ENCODE peak calls at places on chromosomes 5 and 9, in seven cellular contexts. H is progenitor cell of endocrine pancreas, U is astrocyte of the spinal cord, I is BE2C, Q is body of pancreas, S is HFF-Myc, J is fibroblast of pulmonary artery. G is an unnamed sample.

GRCh38 chr5:116404001-116404400 is 170.6 kb downstream of the SEMA6A start:
- DNase-seq in I (no peak), U (no peak), H (no peak), J (no peak), S (no peak), Q (no peak), G (no peak)

GRCh38 chr5:153543288-153543687 is 52.8 kb downstream of the GRIA1 start:
- DNase-seq in U (no peak), Q (no peak), H (no peak), J (peak), I (no peak), S (no peak), G (no peak)

GRCh38 chr9:98706651-98707103 is 2.1 kb downstream of the GABBR2 start:
- DNase-seq in Q (no peak), I (no peak), H (no peak), U (no peak), J (peak), S (no peak), G (no peak)

GRCh38 chr5:55407984-55408383 is 100.2 kb downstream of the MTREX start:
- DNase-seq in S (no peak), I (no peak), Q (no peak), J (no peak), U (no peak), H (no peak), G (no peak)

GRCh38 chr5:143896981-143897380 is 85.0 kb downstream of the HMHB1 start:
- DNase-seq in I (peak), H (no peak), S (no peak), Q (no peak), J (peak), U (peak), G (no peak)

GRCh38 chr9:79571309-79572031 is at the start of gene TLE4:
- DNase-seq in J (peak), H (peak), Q (peak), S (peak), I (peak), U (peak), G (peak)

GRCh38 chr9:113898596-113898995 is 22.5 kb downstream of the ZNF618 start:
- DNase-seq in I (no peak), H (no peak), Q (no peak), U (no peak), J (no peak), S (no peak), G (no peak)

GRCh38 chr9:117448066-117448465 is 33.2 kb upstream of the ASTN2 start:
- DNase-seq in H (no peak), U (no peak), J (no peak), Q (no peak), I (no peak), S (no peak), G (no peak)

GRCh38 chr5:151682240-151682639 is 4.5 kb downstream of the SPARC start:
- DNase-seq in I (no peak), J (no peak), Q (no peak), H (no peak), U (no peak), S (peak), G (no peak)
- TF ChIP-seq CTCF in I (no peak), J (peak), Q (no peak), H (no peak), U (no peak), S (no peak), G (no peak)

GRCh38 chr9:130220351-130220750 is 45.2 kb upstream of the HMCN2 start:
- DNase-seq in Q (no peak), I (peak), U (no peak), J (peak), H (no peak), S (no peak), G (no peak)
- TF ChIP-seq CTCF in Q (no peak), I (peak), U (peak), J (peak), H (no peak), S (peak), G (no peak)

GRCh38 chr5:16666140-16666860 is 49.5 kb upstream of the RETREG1 start:
- DNase-seq in S (no peak), H (no peak), Q (peak), U (no peak), I (no peak), J (no peak), G (no peak)

GRCh38 chr5:16663848-16664247 is 47.1 kb upstream of the RETREG1 start:
- DNase-seq in U (no peak), S (no peak), Q (no peak), I (no peak), J (no peak), H (no peak), G (no peak)

GRCh38 chr5:16665611-16666010 is 48.8 kb upstream of the RETREG1 start:
- DNase-seq in I (no peak), J (peak), Q (no peak), S (no peak), H (no peak), U (no peak), G (no peak)

GRCh38 chr5:16666861-16667481 is 50.2 kb upstream of the RETREG1 start:
- DNase-seq in H (no peak), J (peak), Q (peak), S (no peak), I (peak), U (peak), G (no peak)

GRCh38 chr5:16664368-16664767 is 47.6 kb upstream of the RETREG1 start:
- DNase-seq in U (no peak), J (no peak), H (no peak), I (no peak), S (no peak), Q (no peak), G (no peak)
- TF ChIP-seq CTCF in U (no peak), J (no peak), H (no peak), I (no peak), S (no peak), Q (no peak), G (no peak)

GRCh38 chr9:16640649-16641048 is 229.8 kb downstream of the BNC2 start:
- DNase-seq in H (no peak), S (no peak), I (no peak), J (peak), Q (no peak), U (no peak), G (no peak)
- TF ChIP-seq CTCF in H (peak), S (no peak), I (peak), J (peak), Q (no peak), U (peak), G (no peak)

GRCh38 chr5:172188893-172189692 is 1.1 kb upstream of the STK10 start:
- DNase-seq in S (no peak), H (no peak), U (peak), Q (no peak), I (no peak), J (no peak), G (no peak)
- TF ChIP-seq CTCF in S (no peak), H (no peak), U (no peak), Q (no peak), I (no peak), J (no peak), G (no peak)

GRCh38 chr5:82129723-82130285 is 148.3 kb downstream of the RPS23 start:
- DNase-seq in H (no peak), I (peak), J (no peak), S (no peak), Q (no peak), U (no peak), G (no peak)
- TF ChIP-seq CTCF in H (no peak), I (no peak), J (no peak), S (no peak), Q (no peak), U (no peak), G (no peak)

GRCh38 chr9:131539223-131539923 is 6.0 kb upstream of the PRRT1B start:
- DNase-seq in S (no peak), I (no peak), U (no peak), Q (no peak), H (no peak), J (no peak), G (no peak)

GRCh38 chr9:131543141-131543540 is 2.2 kb upstream of the PRRT1B start:
- DNase-seq in U (no peak), J (no peak), H (no peak), S (no peak), Q (no peak), I (no peak), G (no peak)

GRCh38 chr9:131545786-131546335 is 538 bp downstream of the PRRT1B start:
- DNase-seq in S (no peak), J (no peak), H (no peak), Q (no peak), I (no peak), U (no peak), G (no peak)

GRCh38 chr9:131546336-131547084 is 1.2 kb downstream of the PRRT1B start:
- DNase-seq in U (no peak), I (peak), J (no peak), H (peak), Q (no peak), S (no peak), G (no peak)

DNA sequence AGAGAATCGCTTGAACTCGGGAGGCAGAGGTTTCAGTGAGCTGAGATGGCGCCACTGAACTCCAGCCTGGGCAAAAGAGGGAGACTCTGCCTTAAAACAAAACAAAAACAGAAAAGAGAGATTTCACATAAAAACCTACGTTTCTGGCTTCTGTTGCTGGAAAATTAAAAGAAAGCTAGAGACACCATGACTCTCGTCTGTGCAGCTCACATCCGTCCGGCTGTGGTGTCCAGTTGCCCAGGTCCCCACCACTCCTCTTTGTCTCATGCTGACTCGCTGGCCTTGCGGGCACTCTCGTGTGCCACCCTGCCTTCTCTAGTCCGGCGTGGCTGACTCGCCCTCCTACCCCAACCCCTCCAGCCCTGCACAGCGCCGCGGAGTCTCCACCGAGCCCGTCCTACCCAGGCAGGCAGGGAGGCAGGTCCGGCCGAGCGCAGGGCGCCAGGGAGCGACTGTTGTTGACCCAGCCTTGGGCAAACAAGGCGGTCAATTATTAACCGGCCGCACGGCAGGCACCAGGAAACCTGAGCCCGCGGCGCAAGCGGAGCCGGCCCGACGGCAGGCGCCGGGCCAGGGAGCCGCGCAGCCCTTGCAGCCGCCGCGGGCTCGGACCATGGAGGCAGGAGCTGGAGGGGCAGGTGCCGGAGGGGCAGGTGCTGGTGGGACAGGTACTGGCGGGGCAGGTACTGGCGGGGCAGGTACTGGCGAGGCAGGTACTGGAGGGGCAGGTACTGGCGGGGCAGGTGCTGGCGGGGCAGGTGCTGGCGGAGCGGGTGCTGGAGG is at the start of gene PRRT1B:
- DNase-seq in I (no peak), S (no peak), J (no peak), H (peak), Q (peak), U (no peak), G (no peak)
- TF ChIP-seq CTCF in I (no peak), S (no peak), J (no peak), H (no peak), Q (no peak), U (no peak), G (no peak)

DNA sequence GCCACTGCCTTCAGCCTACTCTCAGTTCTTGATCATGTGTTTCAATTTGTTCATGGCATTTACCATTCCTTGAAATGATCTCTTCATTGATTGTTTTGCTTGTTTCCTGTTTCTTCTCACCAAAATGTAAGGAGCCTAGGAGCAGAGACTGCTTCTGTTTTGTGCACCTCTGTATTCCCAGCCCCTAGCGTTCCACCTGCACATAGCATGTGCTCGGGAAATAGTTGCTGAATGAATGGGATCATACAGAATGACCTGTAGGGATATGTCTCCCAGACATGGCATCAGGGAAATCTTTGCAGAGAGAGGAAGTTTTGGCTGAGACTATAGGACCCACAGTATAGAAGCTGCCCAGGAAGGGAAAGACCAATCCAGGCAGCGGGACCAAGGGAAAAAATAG is 6.2 kb upstream of the CERCAM start:
- DNase-seq in Q (no peak), S (no peak), H (no peak), J (no peak), U (no peak), I (no peak), G (no peak)
- TF ChIP-seq CTCF in Q (no peak), S (peak), H (peak), J (peak), U (peak), I (peak), G (no peak)

GRCh38 chr5:121969660-121970295 is 8.0 kb downstream of the SRFBP1 start:
- DNase-seq in U (peak), H (no peak), J (peak), S (no peak), I (no peak), Q (no peak), G (no peak)

GRCh38 chr5:121968910-121969607 is 7.3 kb downstream of the SRFBP1 start:
- DNase-seq in S (peak), U (peak), H (no peak), I (no peak), Q (peak), J (peak), G (no peak)

GRCh38 chr5:121963409-121963808 is 1.6 kb downstream of the SRFBP1 start:
- DNase-seq in H (no peak), Q (no peak), S (no peak), J (no peak), U (no peak), I (no peak), G (no peak)

GRCh38 chr5:121962943-121963342 is 1.2 kb downstream of the SRFBP1 start:
- DNase-seq in I (no peak), Q (no peak), J (no peak), H (no peak), S (no peak), U (no peak), G (no peak)

GRCh38 chr5:121967187-121967586 is 5.4 kb downstream of the SRFBP1 start:
- DNase-seq in U (peak), S (no peak), J (peak), H (no peak), Q (no peak), I (no peak), G (no peak)
- TF ChIP-seq CTCF in U (peak), S (peak), J (peak), H (peak), Q (no peak), I (peak), G (no peak)

GRCh38 chr9:76887003-76887821 is 18.7 kb downstream of the PRUNE2 start:
- DNase-seq in I (no peak), S (no peak), J (no peak), H (no peak), U (peak), Q (no peak), G (no peak)
- TF ChIP-seq CTCF in I (no peak), S (no peak), J (no peak), H (no peak), U (no peak), Q (no peak), G (no peak)

G was measured in omental fat pad.